ENCODE peak calls at places on chromosomes 3 and 15, in eight cellular contexts. X is Peyer's patch, H is ovary, I is coronary artery, Q is WERI-Rb-1, C is GM23338, O is dorsolateral prefrontal cortex, L is thoracic aorta. B is an unnamed sample.

GRCh38 chr3:17412950-17413530 is 329.4 kb downstream of the TBC1D5 start:
- DNase-seq in X (no peak), H (no peak), I (no peak), Q (peak; percentile 35), C (peak; percentile 90), O (no peak), L (no peak), B (peak; percentile 20)

GRCh38 chr3:125212509-125213372 is at the start of gene SLC12A8:
- DNase-seq in X (peak; percentile 75), H (no peak), I (no peak), Q (peak; percentile 43), C (peak; percentile 49), O (no peak), L (no peak), B (peak; percentile 61)

GRCh38 chr3:125470671-125471070 is 49.3 kb downstream of the SNX4 start:
- DNase-seq in X (no peak), H (no peak), I (no peak), Q (no peak), C (no peak), O (no peak), L (no peak), B (no peak)

GRCh38 chr3:45021936-45022335 is 4.2 kb upstream of the CLEC3B start:
- DNase-seq in X (no peak), H (no peak), I (no peak), Q (no peak), C (no peak), O (no peak), L (no peak), B (no peak)

GRCh38 chr3:155154255-155154654 is 74.1 kb downstream of the MME start:
- DNase-seq in X (no peak), H (no peak), I (no peak), Q (no peak), C (no peak), O (no peak), L (no peak), B (no peak)

GRCh38 chr3:87076951-87077350 is 86.0 kb upstream of the VGLL3 start:
- DNase-seq in X (no peak), H (no peak), I (no peak), Q (no peak), C (no peak), O (no peak), L (no peak), B (no peak)

GRCh38 chr15:33968224-33968623 is at the start of gene CHRM5:
- DNase-seq in X (no peak), H (no peak), I (no peak), Q (no peak), C (no peak), O (no peak), L (no peak), B (no peak)

GRCh38 chr3:81531256-81531655 is 230.2 kb downstream of the GBE1 start:
- DNase-seq in X (no peak), H (no peak), I (no peak), Q (no peak), C (no peak), O (no peak), L (no peak), B (no peak)

GRCh38 chr15:90087454-90088154 is 14.7 kb downstream of the IDH2 start:
- DNase-seq in X (no peak), H (peak; percentile 77), I (no peak), Q (peak; percentile 53), C (peak; percentile 58), O (peak; percentile 51), L (no peak), B (no peak)

GRCh38 chr15:35557544-35557943 is 11.6 kb upstream of the DPH6 start:
- DNase-seq in X (no peak), H (no peak), I (no peak), Q (no peak), C (no peak), O (no peak), L (no peak), B (no peak)

GRCh38 chr3:185200639-185201038 is 47.8 kb upstream of the C3orf70 start:
- DNase-seq in X (no peak), H (no peak), I (no peak), Q (no peak), C (no peak), O (no peak), L (no peak), B (no peak)

GRCh38 chr3:88744896-88745295 is 362.5 kb upstream of the EPHA3 start:
- DNase-seq in X (no peak), H (no peak), I (no peak), Q (no peak), C (no peak), O (no peak), L (no peak), B (no peak)

GRCh38 chr3:136366289-136366688 is 116.1 kb downstream of the PCCB start:
- DNase-seq in X (no peak), H (no peak), I (no peak), Q (no peak), C (no peak), O (no peak), L (no peak), B (no peak)

GRCh38 chr15:22885105-22885504 is 46.6 kb downstream of the NIPA2 start:
- DNase-seq in X (no peak), H (no peak), I (no peak), Q (no peak), C (no peak), O (no peak), L (no peak), B (no peak)

GRCh38 chr15:22881739-22882440 is 43.4 kb downstream of the NIPA2 start:
- DNase-seq in X (no peak), H (no peak), I (no peak), Q (no peak), C (no peak), O (no peak), L (no peak), B (no peak)

GRCh38 chr15:22887157-22887951 is 48.9 kb downstream of the NIPA2 start:
- DNase-seq in X (peak; percentile 79), H (peak; percentile 5), I (no peak), Q (no peak), C (no peak), O (peak; percentile 61), L (no peak), B (no peak)

GRCh38 chr15:22883196-22883595 is 44.7 kb downstream of the NIPA2 start:
- DNase-seq in X (no peak), H (no peak), I (no peak), Q (no peak), C (no peak), O (no peak), L (no peak), B (no peak)

DNA sequence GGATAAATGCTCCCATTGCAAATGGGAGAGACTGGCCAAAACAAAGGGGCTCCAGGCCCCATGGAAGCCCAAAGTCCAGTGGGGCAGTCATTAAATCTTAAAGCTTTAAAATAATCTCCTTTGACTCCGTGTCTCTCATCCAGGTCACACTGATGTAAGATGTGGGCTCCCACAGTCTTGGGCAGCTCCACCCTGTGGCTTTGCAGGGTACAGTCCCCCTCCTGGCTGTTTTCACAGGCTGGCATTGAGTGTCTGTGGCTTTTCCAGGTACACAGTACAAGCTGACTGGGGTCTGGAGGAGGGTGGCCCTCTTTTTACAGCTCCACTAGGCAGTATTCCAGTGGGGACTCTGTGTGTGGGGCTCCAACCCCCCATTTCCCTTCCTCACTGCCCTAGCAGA is 45.9 kb downstream of the NIPA2 start:
- DNase-seq in X (no peak), H (no peak), I (no peak), Q (peak; percentile 63), C (peak; percentile 32), O (no peak), L (no peak), B (no peak)
- TF ChIP-seq CTCF in X (no peak), H (no peak), I (no peak), Q (peak; percentile 50), C (peak; percentile 49), O (no peak), L (no peak), B (peak; percentile 10)

GRCh38 chr15:46077220-46077619 is 442.4 kb downstream of the SQOR start:
- DNase-seq in X (no peak), H (no peak), I (no peak), Q (no peak), C (peak; percentile 7), O (no peak), L (no peak), B (no peak)
- TF ChIP-seq CTCF in X (no peak), H (no peak), I (no peak), Q (no peak), C (no peak), O (no peak), L (no peak), B (no peak)

GRCh38 chr3:18870074-18870640 is 278.2 kb upstream of the KCNH8 start:
- DNase-seq in X (no peak), H (no peak), I (no peak), Q (no peak), C (no peak), O (no peak), L (no peak), B (no peak)

GRCh38 chr3:18868911-18869689 is 279.2 kb upstream of the KCNH8 start:
- DNase-seq in X (no peak), H (no peak), I (no peak), Q (no peak), C (no peak), O (no peak), L (no peak), B (no peak)

GRCh38 chr3:18870642-18871041 is 277.7 kb upstream of the KCNH8 start:
- DNase-seq in X (no peak), H (no peak), I (no peak), Q (no peak), C (no peak), O (no peak), L (no peak), B (no peak)

GRCh38 chr3:18872466-18872865 is 275.8 kb upstream of the KCNH8 start:
- DNase-seq in X (no peak), H (no peak), I (no peak), Q (no peak), C (no peak), O (no peak), L (no peak), B (no peak)
- TF ChIP-seq CTCF in X (no peak), H (no peak), I (no peak), Q (no peak), C (no peak), O (no peak), L (no peak), B (no peak)

GRCh38 chr15:96442076-96442475 is 111.6 kb downstream of the NR2F2 start:
- DNase-seq in X (no peak), H (no peak), I (no peak), Q (no peak), C (no peak), O (no peak), L (no peak), B (no peak)

GRCh38 chr15:96435841-96436240 is 105.3 kb downstream of the NR2F2 start:
- DNase-seq in X (no peak), H (no peak), I (no peak), Q (no peak), C (no peak), O (no peak), L (no peak), B (no peak)

GRCh38 chr15:96444865-96445264 is 114.4 kb downstream of the NR2F2 start:
- DNase-seq in X (no peak), H (no peak), I (no peak), Q (no peak), C (no peak), O (no peak), L (no peak), B (no peak)

DNA sequence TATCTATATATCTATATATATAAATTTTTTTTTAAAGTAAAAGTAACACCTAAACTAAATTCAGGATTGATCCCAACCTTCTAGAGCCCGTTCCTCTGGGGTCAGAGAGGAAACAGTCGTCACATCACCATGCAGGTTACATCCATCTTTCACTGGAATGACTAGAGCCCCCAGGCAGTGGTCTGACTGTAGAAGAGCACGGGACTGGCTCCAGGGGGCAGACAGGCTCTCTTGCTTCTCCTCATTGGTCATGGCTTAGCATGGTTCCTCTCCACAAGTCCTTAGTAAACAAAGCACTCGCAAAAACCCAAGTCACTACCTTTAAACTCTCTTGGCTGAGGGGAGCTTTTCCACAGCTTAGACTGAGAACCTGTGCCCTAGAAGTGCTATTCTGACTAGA is 110.5 kb downstream of the NR2F2 start:
- DNase-seq in X (no peak), H (no peak), I (no peak), Q (no peak), C (no peak), O (no peak), L (no peak), B (no peak)
- TF ChIP-seq CTCF in X (no peak), H (no peak), I (no peak), Q (no peak), C (no peak), O (no peak), L (no peak), B (no peak)

B was measured in GM13976.